ENCODE peak calls at places on chromosomes 13 and 19, in six cellular contexts. Z is HCEC 1CT; N is tibial artery; H is stimulated activated CD8-positive, alpha-beta memory T cell treated with anti-CD3 and anti-CD28 coated beads, Interleukin-15, amount 100 ng/mL, for 24 hours; Y is kidney glomerular epithelial cell; D is effector memory CD8-positive, alpha-beta T cell. U is an unnamed sample.

GRCh38 chr19:1494115-1494815 is 3.3 kb downstream of the REEP6 start:
- DNase-seq in Z (no peak), N (no peak), H (no peak), Y (no peak), D (no peak), U (no peak)

GRCh38 chr13:101144808-101145419 is 271.4 kb downstream of the NALCN start:
- DNase-seq in Z (peak; percentile 58), N (no peak), H (no peak), Y (peak; percentile 50), D (peak; percentile 16), U (peak; percentile 85)

GRCh38 chr19:5086725-5087439 is 118.0 kb downstream of the KDM4B start:
- DNase-seq in Z (no peak), N (no peak), H (no peak), Y (no peak), D (no peak), U (no peak)

GRCh38 chr19:31277516-31277915 is 71.7 kb downstream of the TSHZ3 start:
- DNase-seq in Z (no peak), N (no peak), H (no peak), Y (no peak), D (no peak), U (no peak)

GRCh38 chr19:45769821-45770191 is 754 bp upstream of the SIX5 start:
- DNase-seq in Z (peak; percentile 31), N (peak; percentile 54), H (no peak), Y (no peak), D (peak; percentile 67), U (peak; percentile 45)

GRCh38 chr19:58555920-58556632 is 1.2 kb upstream of the CHMP2A start:
- DNase-seq in Z (no peak), N (no peak), H (no peak), Y (no peak), D (no peak), U (no peak)

GRCh38 chr13:41054212-41054877 is 7.0 kb upstream of the WBP4 start:
- DNase-seq in Z (peak; percentile 62), N (no peak), H (no peak), Y (peak; percentile 52), D (peak; percentile 40), U (peak; percentile 82)

GRCh38 chr13:49615844-49616687 is 12.2 kb upstream of the ARL11 start:
- DNase-seq in Z (no peak), N (no peak), H (no peak), Y (no peak), D (no peak), U (no peak)

GRCh38 chr19:39297931-39298634 is 1.9 kb downstream of the IFNL1 start:
- DNase-seq in Z (no peak), N (no peak), H (peak; percentile 6), Y (no peak), D (peak; percentile 77), U (no peak)

GRCh38 chr13:72201726-72202125 is 334.7 kb upstream of the DACH1 start:
- DNase-seq in Z (no peak), N (no peak), H (no peak), Y (no peak), D (no peak), U (no peak)

GRCh38 chr19:56670961-56671612 is 470 bp downstream of the ZNF835 start:
- DNase-seq in Z (no peak), N (peak; percentile 22), H (no peak), Y (no peak), D (no peak), U (peak; percentile 1)

GRCh38 chr19:39032164-39032918 is at the start of gene FBXO27:
- DNase-seq in Z (no peak), N (no peak), H (no peak), Y (no peak), D (no peak), U (peak; percentile 6)

GRCh38 chr13:77519808-77520207 is 15.7 kb upstream of the SCEL start:
- DNase-seq in Z (peak; percentile 57), N (no peak), H (no peak), Y (no peak), D (no peak), U (no peak)